ENCODE peak calls at places on chromosome 9, in five cellular contexts. F is transverse colon, T is GM12865, B is A549, Q is suprapubic skin. H is an unnamed sample.
A peak's percentile ranks its signal among the peaks of the same experiment; 100 is the strongest.

GRCh38 chr9:112348993-112349333 is 15.5 kb upstream of the PTBP3 start:
- DNase-seq in F (no peak), T (no peak), B (no peak), Q (no peak), H (no peak)

GRCh38 chr9:111959468-111959941 is 62.9 kb downstream of the UGCG start:
- DNase-seq in F (peak; percentile 67), T (no peak), B (peak; percentile 73), Q (peak; percentile 79), H (no peak)

GRCh38 chr9:129241725-129242124 is 63.7 kb upstream of the IER5L start:
- DNase-seq in F (no peak), T (no peak), B (no peak), Q (no peak), H (no peak)

GRCh38 chr9:129835128-129835859 is at the start of the genes C9orf78 and USP20:
- DNase-seq in F (peak; percentile 98), T (peak; percentile 98), B (peak; percentile 95), Q (peak; percentile 95), H (peak; percentile 99)

GRCh38 chr9:83441390-83441789 is 96.8 kb downstream of the FRMD3 start:
- DNase-seq in F (no peak), T (no peak), B (no peak), Q (no peak), H (no peak)

GRCh38 chr9:75111019-75111622 is 22.8 kb downstream of the OSTF1 start:
- DNase-seq in F (peak; percentile 67), T (no peak), B (no peak), Q (no peak), H (no peak)

GRCh38 chr9:134179918-134180785 is 15.8 kb upstream of the RNU6ATAC start:
- DNase-seq in F (no peak), T (no peak), B (no peak), Q (peak; percentile 55), H (peak; percentile 68)

GRCh38 chr9:12739014-12739413 is 35.8 kb upstream of the LURAP1L start:
- DNase-seq in F (no peak), T (no peak), B (no peak), Q (no peak), H (no peak)

GRCh38 chr9:125521462-125522327 is 185.3 kb downstream of the MAPKAP1 start:
- DNase-seq in F (no peak), T (peak; percentile 24), B (peak; percentile 34), Q (no peak), H (no peak)

GRCh38 chr9:127185931-127186781 is 63.7 kb upstream of the ANGPTL2 start:
- DNase-seq in F (peak; percentile 67), T (no peak), B (no peak), Q (peak; percentile 95), H (no peak)

GRCh38 chr9:22649384-22649783 is 202.8 kb downstream of the DMRTA1 start:
- DNase-seq in F (no peak), T (no peak), B (no peak), Q (no peak), H (no peak)

GRCh38 chr9:137638680-137639079 is 19.9 kb downstream of the EHMT1 start:
- DNase-seq in F (no peak), T (no peak), B (no peak), Q (no peak), H (no peak)

GRCh38 chr9:121610638-121610953 is 40.8 kb upstream of the DAB2IP start:
- DNase-seq in F (no peak), T (no peak), B (no peak), Q (no peak), H (no peak)

GRCh38 chr9:114263853-114264510 is 58.9 kb upstream of the ORM1 start:
- DNase-seq in F (no peak), T (no peak), B (no peak), Q (no peak), H (no peak)

GRCh38 chr9:37914701-37915358 is 10.9 kb upstream of the SLC25A51 start:
- DNase-seq in F (no peak), T (no peak), B (no peak), Q (no peak), H (no peak)

GRCh38 chr9:137278913-137279711 is 1.6 kb downstream of the TOR4A start:
- DNase-seq in F (no peak), T (no peak), B (no peak), Q (peak; percentile 64), H (peak; percentile 66)

GRCh38 chr9:6197330-6197729 is 18.3 kb upstream of the IL33 start:
- DNase-seq in F (no peak), T (peak; percentile 58), B (no peak), Q (no peak), H (no peak)

GRCh38 chr9:96418074-96418919 is at the start of gene ZNF367:
- DNase-seq in F (peak; percentile 98), T (peak; percentile 99), B (peak; percentile 97), Q (peak; percentile 98), H (peak; percentile 97)

GRCh38 chr9:26655166-26655565 is 237.4 kb downstream of the CAAP1 start:
- DNase-seq in F (no peak), T (no peak), B (no peak), Q (no peak), H (no peak)

GRCh38 chr9:26650325-26650724 is 242.3 kb downstream of the CAAP1 start:
- DNase-seq in F (no peak), T (no peak), B (no peak), Q (no peak), H (no peak)

GRCh38 chr9:26658476-26658875 is 234.1 kb downstream of the CAAP1 start:
- DNase-seq in F (no peak), T (no peak), B (no peak), Q (no peak), H (no peak)

GRCh38 chr9:26657958-26658357 is 234.6 kb downstream of the CAAP1 start:
- DNase-seq in F (no peak), T (no peak), B (no peak), Q (no peak), H (no peak)

GRCh38 chr9:26656003-26656940 is 236.3 kb downstream of the CAAP1 start:
- DNase-seq in F (no peak), T (peak; percentile 21), B (peak; percentile 37), Q (no peak), H (no peak)
- TF ChIP-seq CTCF in F (no peak), T (peak; percentile 34), B (peak; percentile 47), Q (no peak), H (peak; percentile 73)

GRCh38 chr9:97502984-97503861 is 1.8 kb downstream of the TMOD1 start:
- DNase-seq in F (no peak), T (peak; percentile 50), B (no peak), Q (no peak), H (no peak)
- TF ChIP-seq CTCF in F (no peak), T (peak; percentile 12), B (no peak), Q (no peak), H (no peak)

GRCh38 chr9:87894998-87895625 is 12.4 kb downstream of the SPATA31E1 start:
- DNase-seq in F (no peak), T (no peak), B (no peak), Q (no peak), H (no peak)
- TF ChIP-seq CTCF in F (no peak), T (no peak), B (no peak), Q (no peak), H (no peak)

DNA sequence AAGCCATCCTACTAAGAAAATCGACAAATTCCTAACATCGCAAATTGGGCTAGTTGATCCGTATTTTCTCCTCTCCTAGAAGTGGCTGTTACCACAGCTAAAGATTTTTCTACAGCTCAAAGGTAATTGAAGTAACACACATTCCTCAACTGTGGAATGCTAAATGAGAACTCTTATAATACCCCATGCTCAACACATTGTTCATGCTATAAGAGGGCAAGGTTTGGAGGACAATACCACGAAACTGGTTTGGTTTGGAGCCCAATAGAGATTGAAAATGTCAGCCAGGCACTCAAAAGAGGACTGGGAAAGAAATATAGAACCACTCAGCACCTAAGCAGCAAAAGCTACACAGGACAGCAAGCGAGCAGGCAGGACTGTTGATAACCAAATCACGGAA is 10.1 kb downstream of the TXN start:
- DNase-seq in F (no peak), T (no peak), B (no peak), Q (no peak), H (no peak)
- TF ChIP-seq CTCF in F (no peak), T (no peak), B (no peak), Q (no peak), H (no peak)

GRCh38 chr9:90898229-90898628 is 96.6 kb downstream of the SYK start:
- DNase-seq in F (no peak), T (no peak), B (no peak), Q (no peak), H (no peak)
- TF ChIP-seq CTCF in F (no peak), T (peak; percentile 2), B (no peak), Q (no peak), H (peak; percentile 58)

GRCh38 chr9:4755026-4755609 is 14.1 kb upstream of the AK3 start:
- DNase-seq in F (no peak), T (peak; percentile 26), B (no peak), Q (no peak), H (no peak)
- TF ChIP-seq CTCF in F (no peak), T (no peak), B (no peak), Q (no peak), H (no peak)

GRCh38 chr9:100072805-100073204 is 26.0 kb downstream of the ERP44 start:
- DNase-seq in F (no peak), T (no peak), B (no peak), Q (no peak), H (no peak)
- TF ChIP-seq CTCF in F (no peak), T (no peak), B (no peak), Q (no peak), H (no peak)

GRCh38 chr9:84997472-84997871 is 327.9 kb downstream of the NTRK2 start:
- DNase-seq in F (no peak), T (peak; percentile 8), B (no peak), Q (no peak), H (no peak)
- TF ChIP-seq CTCF in F (no peak), T (no peak), B (no peak), Q (no peak), H (no peak)

DNA sequence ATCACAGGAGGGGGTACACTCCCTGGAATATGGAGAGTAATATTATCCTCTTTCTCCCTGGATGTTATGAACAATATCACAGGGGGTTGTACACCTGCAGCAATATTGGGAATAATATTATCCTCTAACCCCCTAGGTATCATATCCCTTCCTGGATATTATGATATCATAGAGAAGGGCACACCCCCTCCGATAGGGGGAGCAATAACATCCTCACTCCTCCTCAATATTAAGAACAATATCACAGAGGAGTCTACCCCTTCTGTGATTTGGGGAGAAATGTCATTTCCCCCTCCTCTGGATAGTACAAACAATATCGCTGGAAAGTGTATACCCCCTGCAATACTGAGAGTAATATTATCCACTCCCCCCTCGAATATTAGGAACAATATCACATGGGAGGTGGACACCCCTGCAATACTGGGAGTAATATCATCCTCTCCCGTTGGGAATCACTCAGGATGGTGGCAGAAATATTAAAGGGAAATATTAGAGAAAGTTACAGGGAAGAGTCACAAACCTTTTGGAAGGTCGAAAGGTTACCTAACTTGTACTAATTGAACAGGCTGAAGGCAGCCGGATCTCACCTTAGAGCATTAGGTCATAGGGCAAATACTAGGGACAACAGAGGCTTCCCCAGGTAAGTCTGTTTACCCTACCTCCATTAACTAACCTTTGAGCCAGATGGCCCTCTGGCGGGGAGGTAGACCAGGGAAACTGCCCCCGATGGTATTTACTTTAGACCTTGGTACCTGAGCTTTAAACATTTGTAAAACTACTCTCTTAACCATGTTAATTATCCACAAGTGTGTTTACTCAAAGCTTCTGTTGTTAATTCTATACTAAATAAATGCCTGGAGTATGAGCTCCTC is 57.5 kb upstream of the FREM1 start:
- DNase-seq in F (no peak), T (no peak), B (no peak), Q (no peak), H (no peak)
- TF ChIP-seq CTCF in F (no peak), T (no peak), B (no peak), Q (no peak), H (no peak)

H was measured in type B pancreatic cell.